ENCODE peak calls at places on chromosome 1, in nine cellular contexts. W is occipital lobe; X is AG09319; P is foreskin fibroblast; S is hypothalamus; C is HS-27A; L is NCI-H1417; K is stimulated activated naive CD8-positive, alpha-beta T cell treated with anti-CD3 and anti-CD28 coated beads, Interleukin-15, Interleukin-2, amounts not matched to agents 100 U/mL and 50 U/mL, for 24 hours; M is colonic mucosa. Y is an unnamed sample.

GRCh38 chr1:31762726-31763670 is 1.1 kb downstream of the ADGRB2 start:
- DNase-seq in K (peak), L (peak), W (peak), P (peak), S (peak), C (no peak), X (no peak), M (peak), Y (peak)

GRCh38 chr1:15757575-15758401 is 807 bp upstream of the FBLIM1 start:
- DNase-seq in M (peak), K (no peak), C (no peak), X (no peak), S (no peak), L (no peak), W (no peak), P (peak), Y (no peak)

GRCh38 chr1:189669846-189670245 is 807.8 kb downstream of the BRINP3 start:
- DNase-seq in X (no peak), P (peak), L (no peak), C (peak), S (no peak), M (no peak), W (no peak), K (no peak), Y (no peak)

GRCh38 chr1:19395678-19396192 is 83.6 kb downstream of the SLC66A1 start:
- DNase-seq in C (no peak), L (no peak), S (no peak), X (no peak), W (no peak), K (no peak), P (peak), M (no peak), Y (no peak)

GRCh38 chr1:28494737-28495136 is 11.1 kb upstream of the RCC1 start:
- DNase-seq in P (no peak), W (no peak), M (no peak), K (no peak), L (no peak), S (no peak), X (no peak), C (no peak), Y (no peak)

GRCh38 chr1:67126111-67126746 is 8.5 kb downstream of the C1orf141 start:
- DNase-seq in L (no peak), W (no peak), P (no peak), X (no peak), K (no peak), M (no peak), C (no peak), S (no peak), Y (no peak)

GRCh38 chr1:203765029-203765837 is at the start of gene LAX1:
- DNase-seq in L (no peak), K (peak), M (no peak), X (no peak), W (no peak), P (no peak), S (no peak), C (no peak), Y (no peak)

GRCh38 chr1:76687324-76688018 is 179.8 kb upstream of the ST6GALNAC5 start:
- DNase-seq in C (no peak), L (no peak), W (no peak), S (no peak), K (no peak), M (no peak), X (no peak), P (no peak), Y (no peak)

GRCh38 chr1:68269637-68270430 is 37.5 kb upstream of the WLS start:
- DNase-seq in L (no peak), K (no peak), P (peak), X (no peak), W (no peak), S (no peak), M (no peak), C (peak), Y (peak)

GRCh38 chr1:203338335-203339036 is 12.4 kb downstream of the FMOD start:
- DNase-seq in L (peak), S (peak), C (peak), K (peak), W (no peak), X (no peak), P (peak), M (peak), Y (peak)

GRCh38 chr1:168507271-168507670 is 36.5 kb downstream of the XCL2 start:
- DNase-seq in S (no peak), M (no peak), K (no peak), P (no peak), X (no peak), C (no peak), W (no peak), L (no peak), Y (no peak)

GRCh38 chr1:10161121-10161520 is 49.2 kb upstream of the KIF1B start:
- DNase-seq in L (no peak), C (no peak), P (no peak), M (no peak), K (no peak), X (no peak), S (no peak), W (peak), Y (no peak)

GRCh38 chr1:2465371-2466269 is 10.5 kb upstream of the PLCH2 start:
- DNase-seq in K (no peak), X (no peak), P (no peak), S (no peak), C (no peak), L (no peak), W (no peak), M (no peak), Y (no peak)

GRCh38 chr1:245687636-245688535 is 533.1 kb downstream of the KIF26B start:
- DNase-seq in P (no peak), W (no peak), X (no peak), C (no peak), S (no peak), K (no peak), L (no peak), M (no peak), Y (peak)

GRCh38 chr1:63547621-63548294 is 24.4 kb downstream of the EFCAB7 start:
- DNase-seq in K (no peak), X (no peak), P (no peak), L (no peak), S (no peak), M (no peak), W (no peak), C (no peak), Y (no peak)

GRCh38 chr1:26734501-26735058 is 38.8 kb downstream of the ARID1A start:
- DNase-seq in X (no peak), P (no peak), M (no peak), L (no peak), W (no peak), C (no peak), K (no peak), S (no peak), Y (no peak)

GRCh38 chr1:53733975-53734649 is 4.9 kb downstream of the GLIS1 start:
- DNase-seq in W (no peak), S (no peak), L (no peak), C (no peak), X (no peak), P (peak), K (no peak), M (no peak), Y (no peak)

GRCh38 chr1:119747451-119747850 is 21.3 kb downstream of the HMGCS2 start:
- DNase-seq in X (no peak), L (no peak), C (no peak), P (no peak), W (no peak), S (no peak), M (no peak), K (no peak), Y (no peak)

GRCh38 chr1:85495556-85495955 is 30.6 kb upstream of the DDAH1 start:
- DNase-seq in X (no peak), L (no peak), P (no peak), M (no peak), C (peak), K (no peak), W (no peak), S (no peak), Y (peak)

GRCh38 chr1:74771913-74772515 is 39.1 kb downstream of the TYW3 start:
- DNase-seq in K (no peak), C (peak), M (no peak), X (peak), S (no peak), P (peak), L (peak), W (no peak), Y (no peak)

GRCh38 chr1:37691497-37692077 is 729 bp upstream of the CDCA8 start:
- DNase-seq in X (no peak), P (peak), K (peak), M (peak), W (no peak), S (no peak), L (no peak), C (no peak), Y (no peak)

GRCh38 chr1:6424000-6424565 is 493 bp upstream of the ESPN start:
- DNase-seq in P (no peak), S (no peak), X (no peak), W (no peak), K (no peak), C (no peak), M (no peak), L (no peak), Y (no peak)

GRCh38 chr1:168468042-168468809 is 75.6 kb downstream of the XCL2 start:
- DNase-seq in S (no peak), X (no peak), P (peak), W (no peak), L (no peak), K (no peak), C (no peak), M (no peak), Y (no peak)

Y was measured in 8988T.